ENCODE peak calls at places on chromosome 9, in eight cellular contexts. I, D, J, S, A, P, C and L are unnamed samples. For H3K36me3, the result is how much of the 10 kb centered on the place peaks cover.

GRCh38 chr9:124485936-124486335 is 21.3 kb downstream of the NR5A1 start:
- DNase-seq in I (no peak), D (no peak), J (no peak), S (no peak), A (no peak), P (no peak), C (no peak), L (no peak)

GRCh38 chr9:110807956-110808598 is 139.5 kb downstream of the MUSK start:
- DNase-seq in I (no peak), D (no peak), J (no peak), S (no peak), A (no peak), P (peak), C (no peak), L (no peak)

GRCh38 chr9:34591911-34592866 is 2.7 kb upstream of the CNTFR start:
- DNase-seq in I (no peak), D (no peak), J (no peak), S (no peak), A (no peak), P (no peak), C (no peak), L (no peak)

GRCh38 chr9:130537346-130538050 is 41.9 kb upstream of the FUBP3 start:
- DNase-seq in I (no peak), D (peak), J (no peak), S (peak), A (peak), P (no peak), C (no peak), L (no peak)

GRCh38 chr9:110744753-110745522 is 76.3 kb downstream of the MUSK start:
- DNase-seq in I (no peak), D (no peak), J (no peak), S (peak), A (peak), P (peak), C (no peak), L (no peak)

GRCh38 chr9:89603629-89604462 is 966 bp upstream of the GADD45G start:
- DNase-seq in I (peak), D (peak), J (peak), S (peak), A (peak), P (peak), C (peak), L (peak)

GRCh38 chr9:123089790-123090189 is 56.3 kb downstream of the GPR21 start:
- DNase-seq in I (no peak), D (no peak), J (no peak), S (no peak), A (no peak), P (no peak), C (no peak), L (no peak)

GRCh38 chr9:129858167-129858962 is 23.1 kb downstream of the USP20 start:
- DNase-seq in I (no peak), D (no peak), J (no peak), S (no peak), A (no peak), P (no peak), C (no peak), L (no peak)

GRCh38 chr9:82168585-82168984 is 180.0 kb downstream of the SPATA31D1 start:
- DNase-seq in I (no peak), D (no peak), J (no peak), S (no peak), A (peak), P (peak), C (no peak), L (no peak)

GRCh38 chr9:113592806-113593575 is 129.5 kb downstream of the RGS3 start:
- DNase-seq in I (no peak), D (no peak), J (no peak), S (no peak), A (no peak), P (no peak), C (no peak), L (no peak)

DNA sequence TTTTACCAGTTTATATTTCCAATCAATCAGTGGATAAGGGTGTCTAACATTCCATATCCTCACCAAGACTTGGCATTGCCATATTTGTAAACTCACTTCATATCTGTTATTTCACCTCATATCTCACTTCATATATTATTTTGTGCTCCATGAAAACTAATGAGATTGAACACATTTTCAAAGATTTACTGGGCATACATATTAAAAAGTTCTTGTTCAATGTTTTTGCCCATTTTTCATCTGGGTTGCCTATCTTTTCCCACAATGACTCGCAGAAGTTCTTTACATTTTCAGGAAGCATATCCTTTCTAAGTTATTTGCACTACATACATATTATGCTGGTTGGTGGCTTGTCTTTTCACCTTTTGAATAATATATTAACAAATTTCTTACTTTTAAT is 15.3 kb downstream of the ZNF510 start:
- DNase-seq in I (no peak), D (no peak), J (no peak), S (no peak), A (no peak), P (no peak), C (no peak), L (no peak)
- H3K36me3 ChIP-seq in I (half or more), D (half or more), J (half or more), S (half or more), A (half or more), P (half or more), C (half or more), L (half or more)

GRCh38 chr9:121749614-121750013 is 98.2 kb downstream of the DAB2IP start:
- DNase-seq in I (no peak), D (no peak), J (no peak), S (no peak), A (no peak), P (no peak), C (no peak), L (no peak)

GRCh38 chr9:121748727-121749546 is 97.5 kb downstream of the DAB2IP start:
- DNase-seq in I (peak), D (no peak), J (no peak), S (no peak), A (peak), P (no peak), C (no peak), L (no peak)

GRCh38 chr9:121751686-121752445 is 100.4 kb downstream of the DAB2IP start:
- DNase-seq in I (no peak), D (no peak), J (no peak), S (no peak), A (no peak), P (no peak), C (no peak), L (no peak)

GRCh38 chr9:121750715-121751623 is 99.5 kb downstream of the DAB2IP start:
- DNase-seq in I (no peak), D (peak), J (no peak), S (peak), A (no peak), P (no peak), C (peak), L (peak)

DNA sequence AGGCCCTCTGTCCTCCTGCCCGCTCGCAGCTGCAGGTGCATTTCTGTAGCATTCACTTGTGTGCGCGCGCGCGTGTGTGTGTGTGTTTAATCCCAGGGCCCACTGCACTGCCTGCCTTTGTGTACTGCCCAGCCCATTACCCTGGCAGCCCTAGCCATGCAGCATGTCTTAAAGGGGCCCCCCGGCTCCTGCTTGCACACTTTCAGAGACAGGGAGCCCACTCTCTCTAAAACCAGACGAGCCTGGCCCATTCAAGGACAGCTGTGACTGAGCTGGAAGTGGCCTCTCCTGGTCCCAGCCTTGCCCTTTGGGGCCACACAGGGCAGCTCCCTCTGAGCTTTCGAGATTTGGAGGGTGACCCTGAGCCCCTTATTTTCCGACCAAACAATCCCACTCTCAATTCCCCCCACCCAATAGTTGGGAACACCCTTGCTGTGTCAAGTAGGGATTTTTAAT is 98.9 kb downstream of the DAB2IP start:
- DNase-seq in I (no peak), D (no peak), J (no peak), S (no peak), A (no peak), P (no peak), C (peak), L (no peak)
- H3K27ac ChIP-seq in I (peak), D (peak), J (no peak), S (peak), A (no peak), P (no peak), C (peak), L (peak)

GRCh38 chr9:32424616-32425015 is 40.2 kb downstream of the ACO1 start:
- DNase-seq in I (no peak), D (no peak), J (no peak), S (no peak), A (no peak), P (peak), C (no peak), L (no peak)

GRCh38 chr9:32427111-32427873 is 42.8 kb downstream of the ACO1 start:
- DNase-seq in I (no peak), D (no peak), J (no peak), S (no peak), A (peak), P (peak), C (peak), L (peak)

GRCh38 chr9:32423371-32423770 is 38.9 kb downstream of the ACO1 start:
- DNase-seq in I (no peak), D (no peak), J (no peak), S (no peak), A (peak), P (peak), C (no peak), L (no peak)

GRCh38 chr9:32422237-32422806 is 37.9 kb downstream of the ACO1 start:
- DNase-seq in I (no peak), D (no peak), J (no peak), S (no peak), A (no peak), P (no peak), C (no peak), L (no peak)

GRCh38 chr9:32426278-32426939 is 42.0 kb downstream of the ACO1 start:
- DNase-seq in I (no peak), D (no peak), J (no peak), S (no peak), A (peak), P (peak), C (peak), L (peak)
- H3K36me3 ChIP-seq in I (half or more), D (under half), J (under half), S (half or more), A (under half), P (half or more), C (half or more), L (under half)

DNA sequence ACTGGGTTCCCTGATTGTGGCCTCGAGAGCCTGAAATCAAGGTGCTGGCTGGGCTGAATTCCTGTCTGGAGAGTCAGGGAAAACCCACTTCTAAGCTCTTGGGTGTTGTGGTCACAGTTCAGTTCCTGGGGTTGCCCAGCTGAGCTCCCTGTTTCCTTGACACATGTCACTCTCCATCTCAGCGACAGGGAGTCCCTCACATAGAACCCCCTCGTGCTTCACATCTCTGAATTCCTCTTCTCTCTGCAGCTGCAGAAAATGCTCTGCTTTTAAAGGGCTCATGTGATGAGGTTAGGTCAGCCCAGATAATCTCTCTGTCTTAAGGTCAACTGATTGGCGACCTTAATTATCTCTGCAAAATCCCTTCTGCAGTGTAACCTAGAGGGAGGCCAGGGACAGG is 53.5 kb upstream of the NFIL3 start:
- DNase-seq in I (no peak), D (no peak), J (no peak), S (no peak), A (no peak), P (no peak), C (no peak), L (no peak)
- H3K27ac ChIP-seq in I (no peak), D (no peak), J (no peak), S (peak), A (no peak), P (no peak), C (no peak), L (no peak)

DNA sequence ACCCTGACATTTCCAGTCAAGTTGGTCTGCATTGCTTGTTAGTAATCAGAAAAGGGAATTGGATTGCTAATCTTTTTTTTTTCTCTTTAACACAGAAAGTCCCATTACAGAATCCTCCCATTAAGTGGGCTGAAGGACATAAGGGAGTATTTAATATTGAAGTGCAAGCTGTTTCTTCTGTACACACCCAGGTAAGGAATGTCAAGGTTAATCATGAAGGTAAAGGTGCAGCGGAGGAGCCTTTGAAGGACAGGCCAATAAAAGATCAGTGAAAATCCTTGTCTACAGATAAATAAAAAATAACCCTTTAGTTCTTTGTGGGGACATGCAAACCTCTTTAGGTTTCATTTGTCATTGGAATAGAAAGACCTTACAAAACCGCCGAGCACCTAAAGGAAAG is 161.4 kb downstream of the DOCK8 start:
- DNase-seq in I (no peak), D (no peak), J (no peak), S (no peak), A (no peak), P (no peak), C (no peak), L (no peak)
- H3K36me3 ChIP-seq in I (under half), D (under half), J (half or more), S (under half), A (under half), P (under half), C (under half), L (under half)

DNA sequence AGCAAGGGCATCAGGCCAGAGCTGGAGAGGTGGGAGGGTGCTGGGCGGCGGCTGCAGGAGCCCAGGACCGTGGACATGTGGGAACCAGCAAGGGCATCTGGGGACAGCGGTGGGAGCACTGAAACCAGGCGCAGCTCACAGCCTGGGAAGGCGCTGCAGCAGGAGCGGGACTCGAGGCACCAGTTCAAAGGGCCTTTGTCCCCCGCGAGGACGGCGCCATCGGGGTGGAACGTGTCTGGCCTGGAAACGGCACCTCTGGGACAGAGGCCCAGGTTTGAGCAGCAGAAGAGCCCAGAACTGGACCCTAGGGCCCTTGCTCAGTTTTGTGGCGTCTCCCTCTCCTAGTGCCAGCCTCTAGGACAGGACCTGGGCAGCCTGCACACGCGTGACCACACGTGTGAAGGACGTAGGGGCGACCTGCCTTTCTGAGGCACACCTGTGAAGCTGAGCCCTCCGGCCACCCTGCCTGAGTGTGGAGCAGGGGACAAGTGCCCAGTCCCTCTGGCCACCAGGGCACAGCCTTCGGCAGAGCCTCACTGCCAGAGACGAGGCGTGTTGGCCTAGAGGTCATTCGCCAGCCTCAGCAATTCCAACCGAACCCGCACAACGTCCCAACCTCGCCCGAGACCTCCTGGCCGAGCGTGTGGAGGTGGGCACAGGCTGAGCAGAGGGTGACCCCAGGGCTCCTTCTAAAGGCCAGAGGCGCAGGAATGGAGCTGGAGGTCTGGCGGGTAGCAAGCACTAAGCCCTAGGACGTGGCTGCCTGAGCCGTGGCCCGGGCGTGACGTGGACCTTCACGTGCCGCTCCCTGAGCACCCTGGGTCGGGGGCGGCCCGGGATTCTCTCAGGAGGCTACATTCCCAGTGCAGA is 2.2 kb upstream of the TMEM210 start:
- DNase-seq in I (no peak), D (peak), J (no peak), S (no peak), A (peak), P (no peak), C (no peak), L (no peak)
- H3K27ac ChIP-seq in I (no peak), D (peak), J (no peak), S (no peak), A (no peak), P (no peak), C (no peak), L (no peak)

GRCh38 chr9:137696526-137696925 is 77.7 kb downstream of the EHMT1 start:
- DNase-seq in I (no peak), D (no peak), J (no peak), S (no peak), A (no peak), P (no peak), C (no peak), L (no peak)
- H3K36me3 ChIP-seq in I (under half), D (under half), J (under half), S (under half), A (under half), P (under half), C (under half), L (under half)

DNA sequence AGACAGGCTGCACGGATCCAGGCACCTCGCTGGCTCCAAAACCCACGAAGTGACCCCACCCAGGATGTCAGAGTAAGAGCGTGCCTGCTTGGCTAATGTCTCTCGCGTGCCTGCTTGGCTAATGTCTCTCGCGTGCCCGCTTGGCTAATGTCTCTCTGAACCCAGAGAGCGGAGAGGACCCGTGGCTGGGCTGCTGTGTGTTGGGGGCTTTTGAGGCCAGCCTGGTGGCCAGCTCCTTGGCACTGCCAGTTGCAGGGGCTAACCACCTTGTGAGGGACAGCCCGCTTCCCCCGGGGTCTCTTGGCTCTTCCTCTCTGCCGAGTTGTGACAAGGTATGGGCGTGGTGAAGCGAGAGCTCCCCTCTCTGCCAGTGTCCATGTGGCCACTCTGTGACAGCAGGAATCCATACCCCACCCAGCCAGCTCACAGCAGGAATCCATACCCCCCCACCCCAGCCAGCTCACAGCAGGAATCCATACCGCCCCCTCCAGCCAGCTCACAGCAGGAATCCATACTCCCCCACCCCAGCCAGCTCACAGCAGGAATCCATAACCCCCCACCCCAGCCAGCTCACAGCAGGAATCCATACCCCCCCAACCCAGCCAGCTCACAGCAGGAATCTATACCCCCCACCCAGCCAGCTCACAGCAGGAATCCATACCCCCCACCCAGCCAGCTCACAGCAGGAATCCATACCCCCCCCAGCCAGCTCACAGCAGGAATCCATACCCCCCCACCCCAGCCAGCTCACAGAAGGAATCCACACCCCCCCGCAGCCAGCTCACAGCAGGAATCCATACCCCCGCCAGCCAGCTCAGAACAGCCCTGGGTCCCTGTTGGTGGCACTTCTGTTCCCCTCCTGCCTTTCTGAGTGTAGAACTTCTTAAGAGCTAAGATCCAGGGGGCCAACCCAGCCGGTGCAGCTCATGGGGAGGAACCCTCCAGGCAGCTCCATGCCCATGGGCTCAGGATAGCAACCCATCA is 8.5 kb upstream of the RXRA start:
- DNase-seq in I (no peak), D (no peak), J (no peak), S (no peak), A (peak), P (peak), C (no peak), L (no peak)
- H3K27ac ChIP-seq in I (no peak), D (no peak), J (no peak), S (no peak), A (peak), P (peak), C (no peak), L (no peak)